ENCODE peak calls at places on chromosome 7, in nine cellular contexts. E, B, N, L, G, W, X, A and J are unnamed samples.

GRCh38 chr7:45230611-45231165 is 73.1 kb downstream of the RAMP3 start:
- DNase-seq in A (no peak), G (no peak), B (no peak), N (no peak), E (no peak), X (no peak), L (no peak), W (no peak), J (no peak)

GRCh38 chr7:27459021-27459728 is 203.5 kb downstream of the HIBADH start:
- DNase-seq in W (no peak), A (no peak), L (no peak), N (no peak), B (no peak), X (no peak), G (no peak), E (no peak), J (no peak)

GRCh38 chr7:1639071-1639470 is 31.0 kb upstream of the ELFN1 start:
- DNase-seq in B (no peak), W (no peak), L (no peak), X (no peak), A (no peak), E (no peak), G (no peak), N (no peak), J (no peak)

GRCh38 chr7:798921-799470 is 33.3 kb upstream of the SUN1 start:
- DNase-seq in E (no peak), B (no peak), A (no peak), G (no peak), W (no peak), X (no peak), N (no peak), L (no peak), J (no peak)

GRCh38 chr7:132739271-132739955 is 163.1 kb upstream of the PLXNA4 start:
- DNase-seq in X (peak; percentile 83), G (no peak), N (no peak), L (no peak), E (peak; percentile 25), A (no peak), B (no peak), W (no peak), J (peak; percentile 94)

GRCh38 chr7:5492249-5493020 is 68.8 kb upstream of the TNRC18 start:
- DNase-seq in E (no peak), N (no peak), G (no peak), W (no peak), L (no peak), X (no peak), B (no peak), A (no peak), J (no peak)

GRCh38 chr7:12386237-12386839 is 17.3 kb downstream of the VWDE start:
- DNase-seq in W (no peak), L (no peak), G (no peak), N (no peak), A (no peak), X (no peak), E (no peak), B (no peak), J (no peak)

GRCh38 chr7:74722045-74722603 is 51.7 kb upstream of the NCF1 start:
- DNase-seq in W (no peak), B (no peak), A (no peak), X (no peak), G (peak; percentile 8), E (no peak), N (no peak), L (no peak), J (no peak)

GRCh38 chr7:95478139-95479037 is 7.4 kb upstream of the ASB4 start:
- DNase-seq in A (no peak), X (peak; percentile 32), W (no peak), L (peak; percentile 49), B (no peak), N (no peak), G (peak; percentile 76), E (peak; percentile 73), J (peak; percentile 61)

GRCh38 chr7:40899651-40900507 is 765.1 kb downstream of the SUGCT start:
- DNase-seq in B (no peak), L (no peak), A (no peak), X (peak; percentile 49), N (no peak), W (no peak), G (no peak), E (no peak), J (no peak)

GRCh38 chr7:7512861-7513597 is 22.6 kb downstream of the COL28A1 start:
- DNase-seq in N (no peak), A (no peak), G (no peak), W (no peak), L (peak; percentile 89), E (no peak), B (no peak), X (no peak), J (no peak)

GRCh38 chr7:25583655-25584054 is 355.4 kb upstream of the NPVF start:
- DNase-seq in X (no peak), E (no peak), L (no peak), N (no peak), B (no peak), G (no peak), A (no peak), W (no peak), J (no peak)

GRCh38 chr7:107069457-107069856 is 25.0 kb downstream of the PRKAR2B start:
- DNase-seq in X (no peak), L (no peak), E (no peak), W (no peak), G (no peak), A (no peak), N (no peak), B (no peak), J (no peak)

GRCh38 chr7:142257958-142258357 is at the start of gene PRSS58:
- DNase-seq in G (no peak), A (no peak), W (no peak), X (no peak), B (no peak), N (no peak), L (no peak), E (no peak), J (no peak)

GRCh38 chr7:33854951-33855350 is 50.4 kb upstream of the BMPER start:
- DNase-seq in B (no peak), L (no peak), E (no peak), A (no peak), X (no peak), G (no peak), N (no peak), W (no peak), J (peak; percentile 81)

GRCh38 chr7:149310113-149310836 is 48.3 kb downstream of the ZNF783 start:
- DNase-seq in B (no peak), G (peak; percentile 56), L (peak; percentile 39), E (peak; percentile 71), A (no peak), X (peak; percentile 84), N (peak; percentile 61), W (no peak), J (peak; percentile 79)

GRCh38 chr7:42982604-42983115 is 50.5 kb downstream of the MRPL32 start:
- DNase-seq in E (no peak), L (no peak), W (no peak), B (no peak), A (no peak), X (peak; percentile 34), G (no peak), N (no peak), J (no peak)

GRCh38 chr7:99028261-99028971 is 115.5 kb downstream of the SMURF1 start:
- DNase-seq in E (no peak), W (no peak), L (no peak), X (no peak), N (no peak), A (peak; percentile 49), B (no peak), G (no peak), J (no peak)

GRCh38 chr7:129636641-129637040 is 25.1 kb downstream of the NRF1 start:
- DNase-seq in W (peak; percentile 20), G (no peak), E (no peak), X (no peak), N (no peak), L (no peak), B (no peak), A (no peak), J (no peak)

GRCh38 chr7:95811846-95812445 is 39.6 kb downstream of the DYNC1I1 start:
- DNase-seq in W (no peak), E (no peak), B (no peak), L (no peak), N (no peak), X (no peak), A (no peak), G (no peak), J (peak; percentile 36)

GRCh38 chr7:103687272-103687671 is 241.3 kb upstream of the SLC26A5 start:
- DNase-seq in W (no peak), E (no peak), N (no peak), X (no peak), B (no peak), A (no peak), L (no peak), G (no peak), J (no peak)

GRCh38 chr7:108839091-108839490 is 269.4 kb downstream of the DNAJB9 start:
- DNase-seq in B (no peak), G (no peak), N (no peak), L (no peak), A (no peak), X (peak; percentile 7), W (no peak), E (no peak), J (peak; percentile 19)

GRCh38 chr7:80622531-80622930 is 15.9 kb upstream of the CD36 start:
- DNase-seq in W (no peak), L (no peak), E (no peak), G (no peak), B (no peak), X (peak; percentile 58), A (no peak), N (no peak), J (peak; percentile 77)

GRCh38 chr7:133860628-133861135 is 266.5 kb upstream of the LRGUK start:
- DNase-seq in W (no peak), E (no peak), L (no peak), N (no peak), X (no peak), A (no peak), G (no peak), B (no peak), J (no peak)

GRCh38 chr7:47484923-47485639 is 96.8 kb downstream of the TNS3 start:
- DNase-seq in E (no peak), B (no peak), G (no peak), X (no peak), N (no peak), L (no peak), W (no peak), A (no peak), J (peak; percentile 43)

GRCh38 chr7:99739699-99740572 is 4.9 kb upstream of the CYP3A7 start:
- DNase-seq in L (no peak), X (no peak), E (no peak), N (no peak), B (no peak), W (no peak), G (no peak), A (no peak), J (no peak)

GRCh38 chr7:138125598-138126111 is 49.4 kb downstream of the AKR1D1 start:
- DNase-seq in A (no peak), W (peak; percentile 48), G (no peak), B (no peak), L (no peak), X (peak; percentile 77), N (no peak), E (peak; percentile 68), J (peak; percentile 79)

GRCh38 chr7:80014507-80014906 is 120.1 kb upstream of the GNAI1 start:
- DNase-seq in E (peak; percentile 91), L (no peak), A (no peak), X (peak; percentile 33), B (no peak), N (peak; percentile 24), W (no peak), G (no peak), J (peak; percentile 84)

GRCh38 chr7:142181966-142182365 is 70.4 kb downstream of the MGAM2 start:
- DNase-seq in B (no peak), L (no peak), W (no peak), G (no peak), N (no peak), A (no peak), X (no peak), E (no peak), J (no peak)

GRCh38 chr7:101598422-101598957 is 30.6 kb downstream of the MYL10 start:
- DNase-seq in B (no peak), L (peak; percentile 66), A (no peak), E (no peak), X (peak; percentile 76), W (no peak), G (no peak), N (no peak), J (no peak)

GRCh38 chr7:64879097-64879730 is 23.9 kb upstream of the ZNF273 start:
- DNase-seq in B (no peak), A (no peak), X (no peak), G (no peak), N (no peak), E (no peak), W (no peak), L (no peak), J (no peak)